ENCODE peak calls at places on chromosomes 7 and 10, in four cellular contexts. One of them, this sample, is unnamed.

GRCh38 chr10:74822101-74822500 is 4.3 kb upstream of the KAT6B start:
- DNase-seq in left cardiac atrium: no peak
- DNase-seq in brain microvascular endothelial cell: no peak
- DNase-seq in KG1: no peak
- DNase-seq in this sample: no peak

GRCh38 chr7:92246363-92247101 is 758 bp downstream of the ANKIB1 start:
- DNase-seq in left cardiac atrium: peak
- DNase-seq in brain microvascular endothelial cell: no peak
- DNase-seq in KG1: peak
- DNase-seq in this sample: peak

GRCh38 chr10:23742807-23743206 is 303.9 kb downstream of the OTUD1 start:
- DNase-seq in left cardiac atrium: no peak
- DNase-seq in brain microvascular endothelial cell: no peak
- DNase-seq in KG1: no peak
- DNase-seq in this sample: peak

GRCh38 chr10:12350167-12350872 is 973 bp downstream of the CAMK1D start:
- DNase-seq in left cardiac atrium: peak
- DNase-seq in brain microvascular endothelial cell: peak
- DNase-seq in KG1: peak
- DNase-seq in this sample: peak

GRCh38 chr10:63825111-63825510 is 303.9 kb downstream of the REEP3 start:
- DNase-seq in left cardiac atrium: no peak
- DNase-seq in brain microvascular endothelial cell: peak
- DNase-seq in KG1: no peak
- DNase-seq in this sample: no peak

GRCh38 chr10:110456046-110456445 is 41.7 kb upstream of the DUSP5 start:
- DNase-seq in left cardiac atrium: no peak
- DNase-seq in brain microvascular endothelial cell: no peak
- DNase-seq in KG1: no peak
- DNase-seq in this sample: peak

GRCh38 chr7:21106296-21106732 is 319.6 kb upstream of the SP8 start:
- DNase-seq in left cardiac atrium: no peak
- DNase-seq in brain microvascular endothelial cell: no peak
- DNase-seq in KG1: no peak
- DNase-seq in this sample: no peak

GRCh38 chr10:87863102-87863943 is at the start of the genes KLLN and PTEN:
- DNase-seq in left cardiac atrium: peak
- DNase-seq in brain microvascular endothelial cell: peak
- DNase-seq in KG1: peak
- DNase-seq in this sample: peak

GRCh38 chr10:6647811-6648526 is 67.9 kb upstream of the PRKCQ start:
- DNase-seq in left cardiac atrium: no peak
- DNase-seq in brain microvascular endothelial cell: peak
- DNase-seq in KG1: no peak
- DNase-seq in this sample: peak

GRCh38 chr7:70183278-70183677 is 585.0 kb downstream of the AUTS2 start:
- DNase-seq in left cardiac atrium: no peak
- DNase-seq in brain microvascular endothelial cell: no peak
- DNase-seq in KG1: no peak
- DNase-seq in this sample: no peak

GRCh38 chr10:70115948-70116682 is 16.5 kb downstream of the AIFM2 start:
- DNase-seq in left cardiac atrium: peak
- DNase-seq in brain microvascular endothelial cell: peak
- DNase-seq in KG1: peak
- DNase-seq in this sample: peak

GRCh38 chr10:77864151-77864851 is 62.3 kb downstream of the DLG5 start:
- DNase-seq in left cardiac atrium: no peak
- DNase-seq in brain microvascular endothelial cell: no peak
- DNase-seq in KG1: no peak
- DNase-seq in this sample: no peak

GRCh38 chr7:144820557-144820956 is 15.3 kb downstream of the TPK1 start:
- DNase-seq in left cardiac atrium: no peak
- DNase-seq in brain microvascular endothelial cell: no peak
- DNase-seq in KG1: no peak
- DNase-seq in this sample: no peak

GRCh38 chr7:542131-542934 is 22.7 kb upstream of the PDGFA start:
- DNase-seq in left cardiac atrium: no peak
- DNase-seq in brain microvascular endothelial cell: no peak
- DNase-seq in KG1: no peak
- DNase-seq in this sample: no peak

GRCh38 chr7:126529833-126530232 is 722.9 kb downstream of the GRM8 start:
- DNase-seq in left cardiac atrium: no peak
- DNase-seq in brain microvascular endothelial cell: no peak
- DNase-seq in KG1: no peak
- DNase-seq in this sample: no peak

GRCh38 chr10:71156436-71156835 is 55.9 kb upstream of the UNC5B start:
- DNase-seq in left cardiac atrium: no peak
- DNase-seq in brain microvascular endothelial cell: no peak
- DNase-seq in KG1: no peak
- DNase-seq in this sample: no peak

GRCh38 chr10:46550076-46550790 is 6.2 kb downstream of the GPRIN2 start:
- DNase-seq in left cardiac atrium: peak
- DNase-seq in brain microvascular endothelial cell: no peak
- DNase-seq in KG1: no peak
- DNase-seq in this sample: peak

GRCh38 chr10:3811331-3811870 is 26.4 kb upstream of the KLF6 start:
- DNase-seq in left cardiac atrium: no peak
- DNase-seq in brain microvascular endothelial cell: peak
- DNase-seq in KG1: no peak
- DNase-seq in this sample: peak

GRCh38 chr7:49099587-49100326 is 175.4 kb downstream of the CDC14C start:
- DNase-seq in left cardiac atrium: no peak
- DNase-seq in brain microvascular endothelial cell: no peak
- DNase-seq in KG1: no peak
- DNase-seq in this sample: no peak

GRCh38 chr10:7218974-7219373 is 191.9 kb downstream of the SFMBT2 start:
- DNase-seq in left cardiac atrium: no peak
- DNase-seq in brain microvascular endothelial cell: no peak
- DNase-seq in KG1: no peak
- DNase-seq in this sample: no peak